ENCODE peak calls at places on chromosomes 11 and 22, in seven cellular contexts. E is fibroblast of pulmonary artery, C is astrocyte of the cerebellum, H is stomach, T is gastrocnemius medialis, Y is A549, X is suprapubic skin. S is an unnamed sample.

GRCh38 chr11:70661763-70662501 is 263.6 kb downstream of the CTTN start:
- DNase-seq in Y (no peak), H (no peak), E (no peak), C (no peak), T (no peak), X (no peak), S (no peak)

GRCh38 chr11:60305906-60306619 is 21.0 kb upstream of the MS4A6E start:
- DNase-seq in Y (no peak), C (no peak), H (no peak), T (no peak), X (no peak), E (peak; percentile 0), S (no peak)

GRCh38 chr22:48902983-48903650 is 924.6 kb downstream of the BRD1 start:
- DNase-seq in T (no peak), Y (no peak), X (no peak), H (no peak), C (no peak), E (no peak), S (peak; percentile 68)

GRCh38 chr22:33325232-33326004 is 267.2 kb upstream of the SYN3 start:
- DNase-seq in C (no peak), E (no peak), H (no peak), X (no peak), T (no peak), Y (no peak), S (no peak)

GRCh38 chr22:46116491-46116958 is 33.8 kb upstream of the PPARA start:
- DNase-seq in X (peak; percentile 97), T (peak; percentile 87), Y (peak; percentile 85), E (peak; percentile 84), C (peak; percentile 52), H (peak; percentile 96), S (peak; percentile 96)

GRCh38 chr11:70699294-70700221 is 301.2 kb downstream of the CTTN start:
- DNase-seq in C (no peak), T (no peak), Y (no peak), X (no peak), E (no peak), H (no peak), S (no peak)

GRCh38 chr11:68542617-68543016 is 82.1 kb downstream of the PPP6R3 start:
- DNase-seq in X (no peak), Y (no peak), T (no peak), H (no peak), E (peak; percentile 81), C (peak; percentile 86), S (no peak)

GRCh38 chr11:34030386-34030785 is 21.1 kb upstream of the CAPRIN1 start:
- DNase-seq in T (no peak), Y (no peak), C (no peak), X (no peak), E (no peak), H (no peak), S (peak; percentile 4)

GRCh38 chr11:106961048-106961447 is 57.2 kb downstream of the GUCY1A2 start:
- DNase-seq in X (no peak), Y (peak; percentile 15), C (no peak), T (no peak), H (no peak), E (peak; percentile 34), S (no peak)

GRCh38 chr22:29951675-29952413 is 68.9 kb downstream of the MTMR3 start:
- DNase-seq in X (no peak), H (no peak), E (no peak), C (no peak), T (no peak), Y (no peak), S (no peak)

GRCh38 chr11:118572914-118573550 is 823 bp downstream of the ARCN1 start:
- DNase-seq in T (no peak), E (peak; percentile 40), C (no peak), H (no peak), Y (peak; percentile 29), X (no peak), S (no peak)

GRCh38 chr11:108866781-108867180 is 201.9 kb downstream of the DDX10 start:
- DNase-seq in C (no peak), X (no peak), H (no peak), T (no peak), E (no peak), Y (no peak), S (no peak)

GRCh38 chr11:1308745-1309497 is 511 bp downstream of the TOLLIP start:
- DNase-seq in E (no peak), C (no peak), X (peak; percentile 80), Y (no peak), T (no peak), H (no peak), S (no peak)

GRCh38 chr11:69409812-69410645 is 71.4 kb upstream of the LINC01488 start:
- DNase-seq in C (no peak), X (no peak), E (no peak), H (no peak), T (no peak), Y (no peak), S (no peak)

DNA sequence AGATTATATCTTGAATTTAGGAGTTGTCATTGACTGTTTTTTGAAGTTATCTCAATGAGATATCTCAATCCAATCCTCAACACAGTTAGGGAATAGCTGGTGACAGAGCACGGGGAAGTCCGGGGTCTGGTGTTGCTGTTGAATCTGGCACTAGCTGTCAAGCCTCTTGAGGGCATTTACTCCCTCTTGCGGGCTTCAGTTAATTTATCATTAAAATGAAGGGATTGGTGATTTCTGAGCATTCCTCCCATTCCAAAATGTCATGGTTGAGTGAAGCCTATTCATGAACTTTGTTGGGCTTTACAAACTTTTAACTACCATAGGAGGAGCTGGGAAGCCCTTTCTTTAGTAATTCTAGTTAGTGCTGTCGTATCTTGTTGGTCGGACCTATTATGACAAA is 40.2 kb downstream of the UVRAG start:
- DNase-seq in T (no peak), Y (no peak), C (no peak), H (no peak), X (no peak), E (no peak), S (no peak)
- TF ChIP-seq CTCF in T (no peak), Y (no peak), C (no peak), H (no peak), X (no peak), E (no peak), S (no peak)

GRCh38 chr22:20239063-20239950 is 28.8 kb downstream of the RTN4R start:
- DNase-seq in T (no peak), X (no peak), Y (no peak), E (peak; percentile 34), C (no peak), H (no peak), S (no peak)
- TF ChIP-seq CTCF in T (no peak), X (no peak), Y (no peak), E (no peak), C (no peak), H (no peak), S (no peak)

GRCh38 chr11:123939317-123939716 is at the start of gene OR4D5:
- DNase-seq in C (no peak), H (no peak), X (no peak), E (no peak), Y (no peak), T (no peak), S (no peak)
- TF ChIP-seq CTCF in C (no peak), H (no peak), X (no peak), E (no peak), Y (no peak), T (no peak), S (no peak)

DNA sequence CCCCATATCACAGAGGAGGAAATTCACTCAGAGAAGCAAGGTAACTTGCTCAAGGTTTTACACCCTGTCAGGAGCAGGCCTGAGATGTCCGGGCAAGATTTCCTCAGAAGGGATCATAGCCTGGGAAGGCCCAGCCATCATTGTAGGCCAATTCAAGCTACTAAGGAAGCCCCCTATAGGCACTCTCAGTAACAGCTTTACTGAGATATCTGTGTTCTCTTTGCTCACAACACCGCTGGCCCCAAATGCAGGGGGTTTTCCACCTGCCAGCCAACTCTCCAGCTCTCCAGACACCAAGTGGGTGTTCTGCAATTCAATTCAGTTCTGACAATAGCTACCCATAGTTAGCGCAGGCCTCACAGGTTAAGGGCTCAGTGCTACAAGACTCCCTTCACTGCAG is 84.0 kb downstream of the SLC36A4 start:
- DNase-seq in C (no peak), T (no peak), X (no peak), E (no peak), Y (no peak), H (no peak), S (no peak)
- TF ChIP-seq CTCF in C (no peak), T (no peak), X (no peak), E (no peak), Y (no peak), H (no peak), S (no peak)

GRCh38 chr11:128482512-128483191 is 104.7 kb downstream of the ETS1 start:
- DNase-seq in X (no peak), T (peak; percentile 44), Y (no peak), C (peak; percentile 73), E (no peak), H (no peak), S (no peak)

GRCh38 chr11:128482092-128482491 is 105.3 kb downstream of the ETS1 start:
- DNase-seq in Y (no peak), X (no peak), E (no peak), H (no peak), T (no peak), C (no peak), S (no peak)

GRCh38 chr11:128483211-128483788 is 104.1 kb downstream of the ETS1 start:
- DNase-seq in E (no peak), H (no peak), T (no peak), Y (no peak), X (no peak), C (no peak), S (no peak)

GRCh38 chr11:128481135-128481534 is 106.2 kb downstream of the ETS1 start:
- DNase-seq in E (peak; percentile 93), Y (no peak), C (peak; percentile 88), X (no peak), T (no peak), H (no peak), S (no peak)

DNA sequence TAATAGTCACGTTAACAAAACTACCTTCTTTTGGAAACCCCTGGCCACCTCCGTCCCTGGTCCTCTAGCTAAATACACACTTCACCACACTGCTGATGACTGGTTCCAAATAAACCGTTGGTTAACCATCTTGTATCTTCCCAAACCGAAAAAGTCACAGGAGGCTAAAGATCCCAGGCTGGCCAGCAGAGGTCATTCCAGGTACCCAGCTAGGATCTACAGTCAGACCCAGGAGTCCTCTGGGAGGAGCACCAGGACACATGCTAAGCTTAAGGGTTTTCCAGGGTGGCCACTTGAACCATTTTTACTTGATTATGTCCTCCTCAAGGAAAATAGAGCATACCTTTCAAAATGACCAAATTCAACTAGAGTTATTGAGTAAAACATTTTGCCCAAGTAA is 103.2 kb downstream of the ETS1 start:
- DNase-seq in C (no peak), E (no peak), T (no peak), H (no peak), X (no peak), Y (peak; percentile 55), S (no peak)
- TF ChIP-seq CTCF in C (no peak), E (no peak), T (peak; percentile 8), H (no peak), X (no peak), Y (peak; percentile 49), S (no peak)

GRCh38 chr11:65398362-65398910 is 12.0 kb downstream of the FRMD8 start:
- DNase-seq in Y (no peak), C (no peak), H (no peak), E (no peak), T (no peak), X (no peak), S (no peak)
- TF ChIP-seq CTCF in Y (no peak), C (no peak), H (no peak), E (no peak), T (no peak), X (no peak), S (no peak)